ENCODE peak calls at places on chromosomes 3 and 15, in seven cellular contexts. H, A, O, X, R, F and J are unnamed samples.

GRCh38 chr3:73324203-73325155 is 263.0 kb downstream of the EBLN2 start:
- DNase-seq in H (no peak), A (no peak), O (no peak), X (no peak), R (peak; percentile 75), F (no peak), J (no peak)

GRCh38 chr3:151925419-151925818 is 52.0 kb downstream of the SUCNR1 start:
- DNase-seq in H (peak; percentile 33), A (no peak), O (no peak), X (no peak), R (no peak), F (peak; percentile 48), J (no peak)

GRCh38 chr15:41259546-41260189 is 28.6 kb downstream of the CHP1 start:
- DNase-seq in H (no peak), A (no peak), O (peak; percentile 81), X (no peak), R (no peak), F (no peak), J (no peak)

GRCh38 chr3:62131620-62132019 is 241.7 kb downstream of the FEZF2 start:
- DNase-seq in H (no peak), A (no peak), O (no peak), X (no peak), R (peak; percentile 45), F (peak; percentile 16), J (no peak)

GRCh38 chr3:187804120-187805106 is 59.1 kb upstream of the BCL6 start:
- DNase-seq in H (no peak), A (no peak), O (no peak), X (no peak), R (no peak), F (no peak), J (no peak)

GRCh38 chr3:128188326-128188725 is 35.0 kb downstream of the EEFSEC start:
- DNase-seq in H (no peak), A (no peak), O (no peak), X (no peak), R (no peak), F (no peak), J (no peak)

GRCh38 chr3:16906679-16907078 is 21.9 kb downstream of the PLCL2 start:
- DNase-seq in H (no peak), A (no peak), O (no peak), X (peak; percentile 12), R (peak; percentile 72), F (no peak), J (no peak)

GRCh38 chr3:117017135-117017990 is 307.8 kb downstream of the TUSC7 start:
- DNase-seq in H (no peak), A (no peak), O (no peak), X (peak; percentile 40), R (peak; percentile 48), F (no peak), J (no peak)

GRCh38 chr3:143090486-143090885 is 29.1 kb upstream of the CHST2 start:
- DNase-seq in H (no peak), A (no peak), O (no peak), X (no peak), R (no peak), F (no peak), J (no peak)

GRCh38 chr15:66515901-66516322 is 10.8 kb downstream of the ZWILCH start:
- DNase-seq in H (no peak), A (no peak), O (no peak), X (no peak), R (peak; percentile 65), F (no peak), J (no peak)

GRCh38 chr3:17972476-17972875 is 230.0 kb upstream of the TBC1D5 start:
- DNase-seq in H (no peak), A (no peak), O (no peak), X (no peak), R (no peak), F (no peak), J (no peak)

GRCh38 chr3:17972889-17973558 is 230.6 kb upstream of the TBC1D5 start:
- DNase-seq in H (no peak), A (no peak), O (no peak), X (no peak), R (no peak), F (no peak), J (no peak)

GRCh38 chr3:17972030-17972429 is 229.6 kb upstream of the TBC1D5 start:
- DNase-seq in H (no peak), A (no peak), O (no peak), X (no peak), R (no peak), F (no peak), J (no peak)

GRCh38 chr3:17974206-17974841 is 231.9 kb upstream of the TBC1D5 start:
- DNase-seq in H (no peak), A (no peak), O (no peak), X (no peak), R (peak; percentile 7), F (peak; percentile 13), J (no peak)

GRCh38 chr3:17973559-17973906 is 231.1 kb upstream of the TBC1D5 start:
- DNase-seq in H (no peak), A (no peak), O (no peak), X (no peak), R (no peak), F (no peak), J (no peak)
- H3K4me3 ChIP-seq in H (no peak overlapping the region), A (no peak overlapping the region), O (no peak overlapping the region), X (no peak overlapping the region), R (no peak overlapping the region), F (no peak overlapping the region), J (no peak overlapping the region)

GRCh38 chr3:177596822-177597271 is 399.6 kb upstream of the TBL1XR1 start:
- DNase-seq in H (no peak), A (no peak), O (no peak), X (no peak), R (peak; percentile 80), F (peak; percentile 96), J (no peak)
- H3K4me3 ChIP-seq in H (no peak overlapping the region), A (peak overlapping the region; percentile 7), O (no peak overlapping the region), X (no peak overlapping the region), R (no peak overlapping the region), F (no peak overlapping the region), J (no peak overlapping the region)

GRCh38 chr15:56247266-56247665 is 3.6 kb upstream of the RFX7 start:
- DNase-seq in H (no peak), A (no peak), O (no peak), X (no peak), R (no peak), F (no peak), J (no peak)
- H3K4me3 ChIP-seq in H (no peak overlapping the region), A (no peak overlapping the region), O (no peak overlapping the region), X (peak overlapping the region; percentile 15), R (no peak overlapping the region), F (no peak overlapping the region), J (no peak overlapping the region)

GRCh38 chr15:80551348-80551747 is 143.8 kb upstream of the ABHD17C start:
- DNase-seq in H (peak; percentile 19), A (no peak), O (no peak), X (no peak), R (peak; percentile 19), F (no peak), J (no peak)
- H3K4me3 ChIP-seq in H (no peak overlapping the region), A (no peak overlapping the region), O (no peak overlapping the region), X (no peak overlapping the region), R (no peak overlapping the region), F (no peak overlapping the region), J (no peak overlapping the region)